ENCODE peak calls at places on chromosomes 2 and 18, in seven cellular contexts. L is AG10803, P is cardiac muscle cell, M is PC-9, C is HFF-Myc, F is A549, S is fibroblast of the aortic adventitia. E is an unnamed sample.

GRCh38 chr2:219571311-219572236 is at the start of gene OBSL1:
- DNase-seq in L (peak), P (peak), M (peak), C (peak), F (peak), S (peak), E (no peak)

GRCh38 chr18:73829146-73829545 is 318.5 kb downstream of the FBXO15 start:
- DNase-seq in L (no peak), P (peak), M (no peak), C (no peak), F (no peak), S (no peak), E (no peak)

GRCh38 chr18:1559563-1559962 is 654.9 kb downstream of the ADCYAP1 start:
- DNase-seq in L (no peak), P (no peak), M (no peak), C (no peak), F (no peak), S (no peak), E (no peak)

GRCh38 chr2:40178971-40179370 is 272.9 kb downstream of the SLC8A1 start:
- DNase-seq in L (peak), P (no peak), M (no peak), C (no peak), F (no peak), S (no peak), E (no peak)

GRCh38 chr2:97645112-97645699 is 656 bp upstream of the COX5B start:
- DNase-seq in L (no peak), P (no peak), M (no peak), C (no peak), F (no peak), S (no peak), E (no peak)

GRCh38 chr18:57397440-57397839 is 37.7 kb upstream of the ONECUT2 start:
- DNase-seq in L (peak), P (no peak), M (peak), C (peak), F (no peak), S (peak), E (no peak)

GRCh38 chr18:77004555-77005380 is 127.8 kb downstream of the MBP start:
- DNase-seq in L (no peak), P (no peak), M (no peak), C (no peak), F (no peak), S (no peak), E (no peak)

GRCh38 chr18:59724116-59724515 is 26.9 kb upstream of the CCBE1 start:
- DNase-seq in L (no peak), P (no peak), M (peak), C (no peak), F (no peak), S (no peak), E (no peak)

GRCh38 chr18:25456284-25456683 is 104.3 kb upstream of the ZNF521 start:
- DNase-seq in L (no peak), P (no peak), M (no peak), C (no peak), F (no peak), S (no peak), E (no peak)

GRCh38 chr2:221518937-221519635 is 53.0 kb downstream of the EPHA4 start:
- DNase-seq in L (no peak), P (no peak), M (peak), C (no peak), F (no peak), S (peak), E (no peak)

GRCh38 chr2:172962064-172962463 is 113.6 kb upstream of the MAP3K20 start:
- DNase-seq in L (no peak), P (no peak), M (no peak), C (no peak), F (no peak), S (no peak), E (no peak)

GRCh38 chr18:45825258-45825744 is at the start of gene SIGLEC15:
- DNase-seq in L (no peak), P (no peak), M (no peak), C (no peak), F (no peak), S (no peak), E (no peak)

GRCh38 chr2:17892726-17893534 is 14.5 kb downstream of the KCNS3 start:
- DNase-seq in L (no peak), P (no peak), M (peak), C (no peak), F (no peak), S (no peak), E (no peak)

GRCh38 chr2:46798041-46798440 is 117.6 kb downstream of the MCFD2 start:
- DNase-seq in L (no peak), P (no peak), M (peak), C (no peak), F (no peak), S (no peak), E (no peak)

GRCh38 chr2:230410861-230411464 is 5.0 kb upstream of the SP100 start:
- DNase-seq in L (no peak), P (no peak), M (no peak), C (no peak), F (no peak), S (no peak), E (no peak)

GRCh38 chr2:105744909-105745853 is at the start of gene NCK2:
- DNase-seq in L (peak), P (peak), M (no peak), C (no peak), F (peak), S (peak), E (no peak)

GRCh38 chr2:108565778-108566375 is 31.6 kb downstream of the LIMS1 start:
- DNase-seq in L (peak), P (no peak), M (no peak), C (no peak), F (no peak), S (no peak), E (no peak)

GRCh38 chr18:21602302-21602592 is 1.7 kb upstream of the ESCO1 start:
- DNase-seq in L (no peak), P (no peak), M (no peak), C (no peak), F (no peak), S (no peak), E (no peak)

GRCh38 chr2:133841905-133842304 is 273.6 kb upstream of the NCKAP5 start:
- DNase-seq in L (peak), P (no peak), M (no peak), C (peak), F (no peak), S (peak), E (peak)

GRCh38 chr2:190855245-190855644 is 25.4 kb upstream of the GLS start:
- DNase-seq in L (no peak), P (no peak), M (no peak), C (no peak), F (no peak), S (no peak), E (no peak)

GRCh38 chr2:226738191-226738820 is 61.3 kb downstream of the IRS1 start:
- DNase-seq in L (no peak), P (no peak), M (no peak), C (no peak), F (no peak), S (no peak), E (no peak)

GRCh38 chr18:68676913-68677312 is 38.0 kb downstream of the TMX3 start:
- DNase-seq in L (peak), P (no peak), M (no peak), C (no peak), F (no peak), S (peak), E (no peak)

GRCh38 chr2:31140151-31140550 is 1.9 kb upstream of the GALNT14 start:
- DNase-seq in L (peak), P (no peak), M (no peak), C (no peak), F (no peak), S (no peak), E (no peak)

GRCh38 chr2:31136732-31137131 is 1.5 kb downstream of the GALNT14 start:
- DNase-seq in L (no peak), P (no peak), M (no peak), C (no peak), F (no peak), S (no peak), E (no peak)

GRCh38 chr2:31138037-31138962 is at the start of gene GALNT14:
- DNase-seq in L (peak), P (peak), M (peak), C (no peak), F (peak), S (peak), E (no peak)

GRCh38 chr2:31136000-31136399 is 2.2 kb downstream of the GALNT14 start:
- DNase-seq in L (no peak), P (no peak), M (peak), C (no peak), F (no peak), S (no peak), E (no peak)

DNA sequence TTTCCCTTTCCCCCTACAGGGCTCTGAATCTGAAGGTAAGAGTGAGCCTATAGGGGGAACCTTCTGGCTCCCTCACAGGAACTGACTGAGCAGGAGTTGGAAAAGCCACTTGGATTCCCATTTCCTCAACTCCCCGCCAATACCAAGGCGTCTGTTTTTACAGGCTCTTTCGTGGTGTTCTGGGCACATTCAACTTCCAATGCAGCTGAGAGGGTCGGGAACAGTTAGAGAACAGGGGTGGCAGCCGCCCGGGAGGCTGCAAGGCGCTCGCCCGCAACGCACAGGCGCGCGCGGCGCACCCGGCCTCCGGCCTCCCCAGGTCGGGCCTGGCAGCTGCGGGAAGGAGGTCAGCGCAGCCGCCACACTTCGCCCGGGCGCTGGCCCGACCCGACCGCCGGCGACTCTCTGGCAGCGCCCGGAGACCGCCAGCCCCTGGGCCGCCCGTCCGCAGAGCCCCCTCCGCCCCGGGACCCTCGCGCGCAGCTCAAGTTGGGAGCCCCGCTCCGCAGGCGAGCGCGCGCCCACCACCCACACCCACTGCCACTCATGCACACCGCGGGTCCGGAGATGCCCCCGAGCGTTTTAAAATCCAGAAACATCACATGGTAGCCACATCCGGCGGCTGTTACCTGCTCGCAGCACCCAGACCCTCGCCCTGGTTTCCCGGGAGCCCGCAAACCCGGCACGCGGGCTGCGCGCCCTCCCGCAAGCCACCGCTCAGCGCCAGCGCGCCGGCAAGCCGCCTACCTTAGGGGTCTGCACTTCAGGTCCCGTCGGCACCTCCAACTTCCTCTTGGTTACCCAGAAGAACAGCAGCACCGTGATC is 816 bp downstream of the GALNT14 start:
- DNase-seq in L (no peak), P (peak), M (no peak), C (no peak), F (peak), S (no peak), E (no peak)
- H3K4me3 ChIP-seq in L (peak), P (peak), M (peak), C (peak), F (peak), S (peak), E (peak)

GRCh38 chr2:5691659-5692529 is at the start of gene SOX11:
- DNase-seq in L (peak), P (peak), M (no peak), C (peak), F (no peak), S (no peak), E (peak)

GRCh38 chr2:5692561-5693287 is 540 bp downstream of the SOX11 start:
- DNase-seq in L (peak), P (peak), M (no peak), C (no peak), F (no peak), S (no peak), E (no peak)

GRCh38 chr2:5695641-5696350 is 3.6 kb downstream of the SOX11 start:
- DNase-seq in L (peak), P (peak), M (no peak), C (no peak), F (no peak), S (no peak), E (no peak)

GRCh38 chr2:5694016-5694690 is 2.0 kb downstream of the SOX11 start:
- DNase-seq in L (no peak), P (peak), M (no peak), C (no peak), F (no peak), S (no peak), E (no peak)

GRCh38 chr2:5693288-5694015 is 1.3 kb downstream of the SOX11 start:
- DNase-seq in L (peak), P (peak), M (no peak), C (no peak), F (no peak), S (no peak), E (no peak)
- H3K4me3 ChIP-seq in L (peak), P (peak), M (no peak), C (peak), F (no peak), S (no peak), E (peak)

GRCh38 chr2:236236559-236237450 is 27.4 kb downstream of the ASB18 start:
- DNase-seq in L (no peak), P (peak), M (no peak), C (no peak), F (peak), S (no peak), E (no peak)
- H3K4me3 ChIP-seq in L (no peak), P (peak), M (no peak), C (no peak), F (peak), S (no peak), E (no peak)

GRCh38 chr2:42838133-42838532 is 45.8 kb upstream of the HAAO start:
- DNase-seq in L (no peak), P (no peak), M (no peak), C (no peak), F (no peak), S (no peak), E (no peak)
- H3K4me3 ChIP-seq in L (no peak), P (no peak), M (no peak), C (no peak), F (no peak), S (no peak), E (no peak)

GRCh38 chr2:66441651-66442365 is 6.9 kb downstream of the MEIS1 start:
- DNase-seq in L (peak), P (no peak), M (no peak), C (no peak), F (no peak), S (peak), E (no peak)
- H3K4me3 ChIP-seq in L (peak), P (peak), M (no peak), C (peak), F (no peak), S (peak), E (peak)

DNA sequence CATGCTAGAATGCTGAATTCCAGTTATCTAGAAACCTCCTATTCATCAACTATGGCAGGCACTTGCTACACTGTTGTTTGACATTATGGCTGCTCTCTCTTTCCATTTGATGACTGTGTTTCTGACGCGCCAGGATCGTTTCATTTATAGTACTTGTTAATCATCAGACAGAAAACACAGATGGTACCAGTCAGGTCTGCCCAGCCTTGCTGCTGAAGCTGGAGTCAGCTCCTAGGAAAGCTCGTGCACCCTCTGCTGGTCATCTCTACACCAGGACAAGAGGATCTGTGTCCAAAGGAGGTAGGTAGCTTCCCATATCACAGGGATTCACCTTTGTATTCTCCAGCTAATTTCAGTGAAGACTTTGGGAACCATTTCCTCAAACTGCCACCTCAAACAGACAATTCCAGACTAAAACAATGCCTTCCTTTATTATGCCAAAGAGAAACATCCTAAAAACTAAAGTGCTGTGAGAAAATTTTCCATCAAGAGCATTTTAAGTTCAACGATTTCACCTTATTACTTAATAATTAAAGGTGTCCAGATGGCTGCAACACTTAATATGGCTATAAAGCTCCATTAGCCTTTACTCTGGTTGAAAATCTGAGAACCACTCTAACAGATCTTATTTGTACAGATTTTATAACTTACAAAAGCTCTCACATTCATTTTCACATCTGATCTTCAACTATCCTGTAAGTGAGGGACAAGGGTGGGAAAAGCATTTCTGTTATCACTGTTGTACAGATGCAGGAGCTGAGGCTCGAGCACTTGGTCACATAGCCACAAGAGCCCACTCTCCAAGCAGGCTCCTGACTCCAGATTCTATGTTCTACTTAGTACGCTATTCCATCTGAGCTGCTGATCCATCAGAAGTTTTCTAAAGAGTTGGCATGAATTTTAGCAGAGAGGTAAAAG is 17.5 kb downstream of the METTL8 start:
- DNase-seq in L (peak), P (peak), M (peak), C (peak), F (peak), S (peak), E (peak)
- H3K4me3 ChIP-seq in L (no peak), P (no peak), M (no peak), C (no peak), F (no peak), S (peak), E (no peak)

DNA sequence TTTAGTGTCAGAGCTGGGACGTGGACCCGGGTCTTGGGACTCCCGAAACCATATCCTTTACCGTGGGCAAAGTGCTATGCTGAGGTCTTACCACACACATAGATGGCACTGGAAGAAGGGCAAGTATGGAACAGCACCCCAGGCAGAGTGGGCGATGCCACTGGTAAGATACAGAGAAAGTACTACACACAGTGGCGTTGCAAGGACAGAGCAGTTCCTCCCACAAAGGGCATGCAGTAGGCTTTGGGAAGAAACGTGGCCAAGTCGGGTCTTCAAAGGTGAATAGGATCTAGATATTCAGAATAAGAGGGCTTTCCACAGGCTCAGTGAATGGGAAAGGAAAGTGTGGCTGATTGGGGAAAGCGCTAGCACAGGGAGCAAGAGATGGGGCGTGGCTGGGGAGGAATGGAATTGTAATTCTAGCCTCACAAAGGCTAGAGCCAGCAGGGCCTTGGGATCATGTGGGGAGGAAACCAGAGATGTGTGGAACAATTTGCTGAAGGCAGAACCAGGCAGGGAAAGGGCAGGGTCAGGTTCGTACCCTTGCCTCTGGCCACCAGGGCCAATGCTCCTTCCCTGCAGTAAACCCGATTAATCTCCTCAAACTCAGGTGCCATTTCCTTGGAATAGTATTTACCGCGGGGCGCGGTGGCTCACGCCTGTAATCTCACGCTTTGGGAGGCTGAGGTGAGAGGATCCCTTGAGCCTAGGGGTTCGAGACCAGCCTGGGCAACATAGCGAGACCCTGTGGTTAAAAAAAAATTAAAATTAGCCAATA is 36.0 kb downstream of the PCBP1 start:
- DNase-seq in L (peak), P (peak), M (no peak), C (no peak), F (no peak), S (peak), E (no peak)
- H3K4me3 ChIP-seq in L (peak), P (no peak), M (peak), C (no peak), F (peak), S (no peak), E (peak)

GRCh38 chr18:8781671-8782070 is 76.3 kb downstream of the MTCL1 start:
- DNase-seq in L (no peak), P (no peak), M (no peak), C (no peak), F (no peak), S (no peak), E (no peak)
- H3K4me3 ChIP-seq in L (no peak), P (no peak), M (no peak), C (no peak), F (no peak), S (no peak), E (no peak)

GRCh38 chr2:178782236-178782635 is 25.0 kb downstream of the TTN start:
- DNase-seq in L (no peak), P (no peak), M (no peak), C (no peak), F (no peak), S (no peak), E (no peak)
- H3K4me3 ChIP-seq in L (no peak), P (no peak), M (no peak), C (no peak), F (no peak), S (no peak), E (no peak)

E was measured in AG04450.